ENCODE peak calls at places on chromosomes 4 and X, in eight cellular contexts. B is B cell; L is AG08396; J is nucleus accumbens; F is tibial nerve; E is testis; U is activated T-helper 1 cell treated with Interleukin-2 at 50 U/mL for 16 hours; A is activated naive CD8-positive, alpha-beta T cell treated with anti-CD3 and anti-CD28 coated beads for 36 hours. C is an unnamed sample.

GRCh38 chr4:7003176-7003878 is 39.8 kb upstream of the TADA2B start:
- DNase-seq in B (no peak), E (no peak), F (no peak), U (no peak), A (no peak), J (no peak), L (no peak), C (no peak)

GRCh38 chr4:13678186-13678924 is 50.8 kb upstream of the BOD1L1 start:
- DNase-seq in B (no peak), U (no peak), A (no peak), E (no peak), L (no peak), F (no peak), J (no peak), C (no peak)

GRCh38 chr4:3257691-3258482 is 8.9 kb downstream of the MSANTD1 start:
- DNase-seq in J (no peak), A (no peak), L (peak; percentile 73), E (no peak), U (no peak), F (peak; percentile 4), B (peak; percentile 34), C (peak; percentile 68)

GRCh38 chr4:112516076-112516385 is at the start of gene NEUROG2:
- DNase-seq in L (no peak), U (no peak), J (no peak), A (no peak), E (no peak), B (no peak), F (no peak), C (peak; percentile 59)

GRCh38 chr4:141636077-141636770 is at the start of gene IL15:
- DNase-seq in U (peak; percentile 29), B (peak; percentile 84), L (peak; percentile 85), J (no peak), A (peak; percentile 75), E (peak; percentile 54), F (peak; percentile 33), C (peak; percentile 85)

GRCh38 chrX:129808829-129809745 is 29.3 kb downstream of the SASH3 start:
- DNase-seq in B (no peak), F (no peak), U (no peak), L (no peak), A (no peak), E (no peak), J (no peak), C (no peak)

GRCh38 chr4:70183168-70183939 is 12.2 kb upstream of the ODAM start:
- DNase-seq in L (peak; percentile 3), A (peak; percentile 3), J (no peak), E (peak; percentile 58), B (peak; percentile 9), F (no peak), U (no peak), C (peak; percentile 30)

GRCh38 chr4:73952352-73952751 is 29.5 kb downstream of the PF4 start:
- DNase-seq in F (no peak), A (no peak), J (no peak), L (no peak), E (no peak), U (no peak), B (no peak), C (no peak)

GRCh38 chr4:59728496-59728895 is 1471.6 kb upstream of the ADGRL3 start:
- DNase-seq in B (no peak), F (no peak), E (no peak), J (no peak), U (no peak), A (no peak), L (no peak), C (no peak)

GRCh38 chrX:132740316-132741123 is 217.9 kb downstream of the HS6ST2 start:
- DNase-seq in J (no peak), L (no peak), E (no peak), B (no peak), F (no peak), A (no peak), U (no peak), C (no peak)

GRCh38 chr4:114688063-114688462 is 89.5 kb downstream of the UGT8 start:
- DNase-seq in B (no peak), J (no peak), L (no peak), E (no peak), A (no peak), U (no peak), F (no peak), C (no peak)

GRCh38 chr4:24067781-24068193 is 177.9 kb upstream of the PPARGC1A start:
- DNase-seq in J (no peak), B (no peak), E (no peak), F (peak; percentile 14), U (no peak), L (peak; percentile 21), A (no peak), C (no peak)

GRCh38 chr4:48341776-48342558 is 638 bp downstream of the SLAIN2 start:
- DNase-seq in E (peak; percentile 45), U (peak; percentile 25), F (peak; percentile 13), L (peak; percentile 47), B (peak; percentile 73), J (peak; percentile 55), A (peak; percentile 62), C (peak; percentile 52)

GRCh38 chrX:123830309-123830708 is 29.5 kb upstream of the XIAP start:
- DNase-seq in J (peak; percentile 0), B (peak; percentile 61), A (no peak), U (no peak), L (no peak), E (no peak), F (no peak), C (peak; percentile 30)

GRCh38 chr4:168388890-168389289 is 70.3 kb upstream of the DDX60 start:
- DNase-seq in B (no peak), F (no peak), J (no peak), A (no peak), U (no peak), E (no peak), L (peak; percentile 41), C (no peak)

GRCh38 chrX:134158821-134159512 is 78.0 kb upstream of the CCDC160 start:
- DNase-seq in A (no peak), L (no peak), U (no peak), F (no peak), B (no peak), E (no peak), J (no peak), C (no peak)

GRCh38 chr4:71229477-71230257 is 109.2 kb upstream of the SLC4A4 start:
- DNase-seq in L (peak; percentile 55), A (no peak), J (peak; percentile 31), E (peak; percentile 44), U (no peak), F (no peak), B (no peak), C (peak; percentile 41)

GRCh38 chr4:74632634-74633033 is 161.7 kb downstream of the BTC start:
- DNase-seq in U (no peak), B (no peak), E (peak; percentile 17), J (no peak), L (peak; percentile 14), F (no peak), A (peak; percentile 44), C (no peak)

C was measured in GM20000.